ENCODE peak calls at places on chromosomes 1 and 21, in eight cellular contexts. K is AG08396; J is activated CD8-positive, alpha-beta memory T cell treated with anti-CD3 and anti-CD28 coated beads, Interleukin-2, amount 50 U/mL, for 48 hours; N is effector memory CD4-positive, alpha-beta T cell; H is progenitor cell of endocrine pancreas; P is CD4-positive, alpha-beta T cell; O is RPMI7951; B is AG10803. U is an unnamed sample.

GRCh38 chr1:242586355-242586670 is 61.8 kb upstream of the PLD5 start:
- DNase-seq in O (no peak), N (no peak), K (no peak), H (no peak), J (no peak), P (no peak), B (no peak), U (no peak)

GRCh38 chr1:64424412-64424811 is 45.5 kb upstream of the CACHD1 start:
- DNase-seq in H (no peak), B (no peak), N (no peak), O (no peak), P (no peak), J (no peak), K (no peak), U (no peak)

GRCh38 chr1:94949681-94950661 is 23.1 kb upstream of the CNN3 start:
- DNase-seq in O (peak; percentile 63), N (no peak), J (no peak), P (no peak), K (no peak), B (peak; percentile 6), H (no peak), U (no peak)

GRCh38 chr1:65323246-65323645 is 13.9 kb downstream of the DNAJC6 start:
- DNase-seq in H (no peak), K (no peak), P (no peak), J (no peak), B (no peak), N (no peak), O (no peak), U (no peak)

GRCh38 chr1:215517441-215517891 is 49.6 kb upstream of the KCTD3 start:
- DNase-seq in O (peak; percentile 68), P (no peak), J (no peak), N (no peak), K (no peak), H (no peak), B (peak; percentile 77), U (no peak)

GRCh38 chr1:226051356-226051755 is 11.2 kb upstream of the H3-3A start:
- DNase-seq in N (no peak), J (no peak), P (no peak), K (peak; percentile 18), O (no peak), B (peak; percentile 24), H (no peak), U (no peak)

GRCh38 chr1:173549813-173550212 is 53.1 kb downstream of the SLC9C2 start:
- DNase-seq in B (no peak), H (no peak), N (no peak), O (no peak), P (no peak), J (no peak), K (no peak), U (no peak)

GRCh38 chr1:90356101-90356500 is 361.0 kb downstream of the BARHL2 start:
- DNase-seq in J (no peak), K (no peak), O (no peak), P (no peak), H (no peak), B (no peak), N (no peak), U (no peak)

GRCh38 chr21:32475162-32475812 is 62.8 kb downstream of the EVA1C start:
- DNase-seq in J (no peak), N (no peak), P (no peak), O (no peak), K (peak; percentile 48), B (peak; percentile 98), H (no peak), U (no peak)

GRCh38 chr1:227131193-227131592 is 187.1 kb downstream of the CDC42BPA start:
- DNase-seq in J (no peak), B (peak; percentile 60), K (peak; percentile 48), H (no peak), N (no peak), P (no peak), O (peak; percentile 27), U (no peak)

GRCh38 chr1:24318238-24318987 is 744 bp upstream of the GRHL3 start:
- DNase-seq in J (no peak), P (no peak), K (peak; percentile 36), O (peak; percentile 14), B (peak; percentile 76), N (no peak), H (no peak), U (no peak)

GRCh38 chr1:179329862-179330261 is 35.9 kb upstream of the AXDND1 start:
- DNase-seq in H (no peak), B (no peak), K (no peak), P (no peak), O (no peak), N (no peak), J (no peak), U (no peak)

GRCh38 chr1:7290971-7291970 is 479.8 kb upstream of the VAMP3 start:
- DNase-seq in J (no peak), H (no peak), O (peak; percentile 91), B (peak; percentile 71), P (no peak), K (peak; percentile 47), N (no peak), U (no peak)

GRCh38 chr1:167486090-167486824 is 32.1 kb downstream of the CD247 start:
- DNase-seq in O (no peak), K (peak; percentile 23), J (peak; percentile 58), H (no peak), P (no peak), B (no peak), N (no peak), U (no peak)

GRCh38 chr1:239817801-239818200 is 273.9 kb upstream of the FMN2 start:
- DNase-seq in K (no peak), P (no peak), H (no peak), B (no peak), N (no peak), O (no peak), J (no peak), U (no peak)

GRCh38 chr21:33025106-33025470 is 647 bp upstream of the OLIG2 start:
- DNase-seq in O (peak; percentile 11), H (no peak), K (no peak), N (no peak), P (no peak), B (no peak), J (no peak), U (no peak)

GRCh38 chr1:6873298-6874015 is 88.2 kb downstream of the CAMTA1 start:
- DNase-seq in B (no peak), J (no peak), N (no peak), O (no peak), P (no peak), K (no peak), H (no peak), U (no peak)

GRCh38 chr1:8782001-8782620 is 35.3 kb downstream of the RERE start:
- DNase-seq in B (no peak), O (no peak), P (no peak), K (no peak), J (no peak), N (no peak), H (no peak), U (no peak)

GRCh38 chr1:209672705-209673630 is 2.2 kb upstream of the G0S2 start:
- DNase-seq in K (no peak), N (peak; percentile 17), H (no peak), P (no peak), J (no peak), B (peak; percentile 39), O (no peak), U (no peak)

GRCh38 chr1:246012271-246012854 is 494.7 kb downstream of the SMYD3 start:
- DNase-seq in H (no peak), P (no peak), J (no peak), N (no peak), K (peak; percentile 31), B (peak; percentile 52), O (peak; percentile 39), U (no peak)

GRCh38 chr1:158045639-158046038 is 52.2 kb downstream of the KIRREL1 start:
- DNase-seq in K (peak; percentile 76), O (peak; percentile 67), H (no peak), B (peak; percentile 75), J (no peak), N (no peak), P (no peak), U (no peak)

GRCh38 chr21:33651965-33652680 is 9.8 kb downstream of the ITSN1 start:
- DNase-seq in O (no peak), K (no peak), N (no peak), J (no peak), H (no peak), P (no peak), B (no peak), U (no peak)

GRCh38 chr1:41500378-41500777 is 15.9 kb upstream of the EDN2 start:
- DNase-seq in O (peak; percentile 32), B (peak; percentile 35), K (peak; percentile 72), N (no peak), J (no peak), H (no peak), P (no peak), U (no peak)

GRCh38 chr1:232352956-232353355 is 277.0 kb downstream of the SIPA1L2 start:
- DNase-seq in J (no peak), P (no peak), K (no peak), O (peak; percentile 54), H (no peak), B (no peak), N (no peak), U (no peak)

GRCh38 chr1:33089457-33089856 is 8.5 kb downstream of the AZIN2 start:
- DNase-seq in O (no peak), B (no peak), P (no peak), K (no peak), J (no peak), H (no peak), N (no peak), U (no peak)

GRCh38 chr1:238101923-238102322 is 211.2 kb upstream of the ZP4 start:
- DNase-seq in B (no peak), H (no peak), P (no peak), J (no peak), N (no peak), O (no peak), K (no peak), U (no peak)

GRCh38 chr1:47388548-47389238 is 27.4 kb upstream of the FOXE3 start:
- DNase-seq in K (peak; percentile 84), O (peak; percentile 52), J (peak; percentile 77), P (peak; percentile 38), B (peak; percentile 60), H (peak; percentile 49), N (peak; percentile 3), U (no peak)

U was measured in T-helper 9 cell.